ENCODE peak calls at places on chromosome 19, in eight cellular contexts. One of them, this sample, is unnamed.

GRCh38 chr19:16419671-16420394 is 51.9 kb downstream of the EPS15L1 start:
- DNase-seq in activated CD4-positive, alpha-beta memory T cell treated with anti-CD3 and anti-CD28 coated beads, Interleukin-2, amount 10 ng/mL, durations not matched to agents 7 days and 5 days: no peak
- DNase-seq in COR-L47: no peak
- DNase-seq in stimulated activated CD8-positive, alpha-beta memory T cell treated with anti-CD3 and anti-CD28 coated beads, Interleukin-12 subunit alpha, Interleukin-12 subunit beta, amount 100 ng/mL, for 4 hours: no peak
- DNase-seq in NCI-H1105 treated with DMSO at 0.1 percent for 48 hours: no peak
- DNase-seq in SK-N-MC: no peak
- DNase-seq in nucleus accumbens: no peak
- DNase-seq in stimulated activated CD4-positive, alpha-beta T cell treated with anti-CD3 and anti-CD28 coated beads, Interleukin-1b, Interleukin-23, amount 100 ng/mL, for 4 hours: no peak
- DNase-seq in this sample: no peak

GRCh38 chr19:46775642-46776258 is 12.6 kb downstream of the SLC1A5 start:
- DNase-seq in activated CD4-positive, alpha-beta memory T cell treated with anti-CD3 and anti-CD28 coated beads, Interleukin-2, amount 10 ng/mL, durations not matched to agents 7 days and 5 days: no peak
- DNase-seq in COR-L47: no peak
- DNase-seq in stimulated activated CD8-positive, alpha-beta memory T cell treated with anti-CD3 and anti-CD28 coated beads, Interleukin-12 subunit alpha, Interleukin-12 subunit beta, amount 100 ng/mL, for 4 hours: no peak
- DNase-seq in NCI-H1105 treated with DMSO at 0.1 percent for 48 hours: no peak
- DNase-seq in SK-N-MC: no peak
- DNase-seq in nucleus accumbens: no peak
- DNase-seq in stimulated activated CD4-positive, alpha-beta T cell treated with anti-CD3 and anti-CD28 coated beads, Interleukin-1b, Interleukin-23, amount 100 ng/mL, for 4 hours: no peak
- DNase-seq in this sample: no peak

GRCh38 chr19:31706131-31706530 is 356.9 kb upstream of the TSHZ3 start:
- DNase-seq in activated CD4-positive, alpha-beta memory T cell treated with anti-CD3 and anti-CD28 coated beads, Interleukin-2, amount 10 ng/mL, durations not matched to agents 7 days and 5 days: no peak
- DNase-seq in COR-L47: no peak
- DNase-seq in stimulated activated CD8-positive, alpha-beta memory T cell treated with anti-CD3 and anti-CD28 coated beads, Interleukin-12 subunit alpha, Interleukin-12 subunit beta, amount 100 ng/mL, for 4 hours: no peak
- DNase-seq in NCI-H1105 treated with DMSO at 0.1 percent for 48 hours: no peak
- DNase-seq in SK-N-MC: no peak
- DNase-seq in nucleus accumbens: no peak
- DNase-seq in stimulated activated CD4-positive, alpha-beta T cell treated with anti-CD3 and anti-CD28 coated beads, Interleukin-1b, Interleukin-23, amount 100 ng/mL, for 4 hours: no peak
- DNase-seq in this sample: no peak

GRCh38 chr19:17718988-17719711 is at the start of gene MAP1S:
- DNase-seq in activated CD4-positive, alpha-beta memory T cell treated with anti-CD3 and anti-CD28 coated beads, Interleukin-2, amount 10 ng/mL, durations not matched to agents 7 days and 5 days: peak
- DNase-seq in COR-L47: peak
- DNase-seq in stimulated activated CD8-positive, alpha-beta memory T cell treated with anti-CD3 and anti-CD28 coated beads, Interleukin-12 subunit alpha, Interleukin-12 subunit beta, amount 100 ng/mL, for 4 hours: peak
- DNase-seq in NCI-H1105 treated with DMSO at 0.1 percent for 48 hours: peak
- DNase-seq in SK-N-MC: no peak
- DNase-seq in nucleus accumbens: peak
- DNase-seq in stimulated activated CD4-positive, alpha-beta T cell treated with anti-CD3 and anti-CD28 coated beads, Interleukin-1b, Interleukin-23, amount 100 ng/mL, for 4 hours: peak
- DNase-seq in this sample: peak

GRCh38 chr19:46346821-46347571 is at the start of gene PPP5C:
- DNase-seq in activated CD4-positive, alpha-beta memory T cell treated with anti-CD3 and anti-CD28 coated beads, Interleukin-2, amount 10 ng/mL, durations not matched to agents 7 days and 5 days: peak
- DNase-seq in COR-L47: peak
- DNase-seq in stimulated activated CD8-positive, alpha-beta memory T cell treated with anti-CD3 and anti-CD28 coated beads, Interleukin-12 subunit alpha, Interleukin-12 subunit beta, amount 100 ng/mL, for 4 hours: peak
- DNase-seq in NCI-H1105 treated with DMSO at 0.1 percent for 48 hours: peak
- DNase-seq in SK-N-MC: no peak
- DNase-seq in nucleus accumbens: peak
- DNase-seq in stimulated activated CD4-positive, alpha-beta T cell treated with anti-CD3 and anti-CD28 coated beads, Interleukin-1b, Interleukin-23, amount 100 ng/mL, for 4 hours: peak
- DNase-seq in this sample: peak

GRCh38 chr19:20926796-20927195 is 3.7 kb downstream of the ZNF85 start:
- DNase-seq in activated CD4-positive, alpha-beta memory T cell treated with anti-CD3 and anti-CD28 coated beads, Interleukin-2, amount 10 ng/mL, durations not matched to agents 7 days and 5 days: no peak
- DNase-seq in COR-L47: no peak
- DNase-seq in stimulated activated CD8-positive, alpha-beta memory T cell treated with anti-CD3 and anti-CD28 coated beads, Interleukin-12 subunit alpha, Interleukin-12 subunit beta, amount 100 ng/mL, for 4 hours: no peak
- DNase-seq in NCI-H1105 treated with DMSO at 0.1 percent for 48 hours: no peak
- DNase-seq in SK-N-MC: no peak
- DNase-seq in nucleus accumbens: no peak
- DNase-seq in stimulated activated CD4-positive, alpha-beta T cell treated with anti-CD3 and anti-CD28 coated beads, Interleukin-1b, Interleukin-23, amount 100 ng/mL, for 4 hours: no peak
- DNase-seq in this sample: no peak

GRCh38 chr19:58554494-58555368 is at the start of gene CHMP2A:
- DNase-seq in activated CD4-positive, alpha-beta memory T cell treated with anti-CD3 and anti-CD28 coated beads, Interleukin-2, amount 10 ng/mL, durations not matched to agents 7 days and 5 days: peak
- DNase-seq in COR-L47: no peak
- DNase-seq in stimulated activated CD8-positive, alpha-beta memory T cell treated with anti-CD3 and anti-CD28 coated beads, Interleukin-12 subunit alpha, Interleukin-12 subunit beta, amount 100 ng/mL, for 4 hours: peak
- DNase-seq in NCI-H1105 treated with DMSO at 0.1 percent for 48 hours: no peak
- DNase-seq in SK-N-MC: peak
- DNase-seq in nucleus accumbens: no peak
- DNase-seq in stimulated activated CD4-positive, alpha-beta T cell treated with anti-CD3 and anti-CD28 coated beads, Interleukin-1b, Interleukin-23, amount 100 ng/mL, for 4 hours: peak
- DNase-seq in this sample: peak

GRCh38 chr19:30171795-30172642 is 200.2 kb upstream of the ZNF536 start:
- DNase-seq in activated CD4-positive, alpha-beta memory T cell treated with anti-CD3 and anti-CD28 coated beads, Interleukin-2, amount 10 ng/mL, durations not matched to agents 7 days and 5 days: no peak
- DNase-seq in COR-L47: no peak
- DNase-seq in stimulated activated CD8-positive, alpha-beta memory T cell treated with anti-CD3 and anti-CD28 coated beads, Interleukin-12 subunit alpha, Interleukin-12 subunit beta, amount 100 ng/mL, for 4 hours: no peak
- DNase-seq in NCI-H1105 treated with DMSO at 0.1 percent for 48 hours: no peak
- DNase-seq in SK-N-MC: no peak
- DNase-seq in nucleus accumbens: no peak
- DNase-seq in stimulated activated CD4-positive, alpha-beta T cell treated with anti-CD3 and anti-CD28 coated beads, Interleukin-1b, Interleukin-23, amount 100 ng/mL, for 4 hours: no peak
- DNase-seq in this sample: no peak

GRCh38 chr19:19078801-19079200 is 15.0 kb downstream of the SLC25A42 start:
- DNase-seq in activated CD4-positive, alpha-beta memory T cell treated with anti-CD3 and anti-CD28 coated beads, Interleukin-2, amount 10 ng/mL, durations not matched to agents 7 days and 5 days: no peak
- DNase-seq in COR-L47: no peak
- DNase-seq in stimulated activated CD8-positive, alpha-beta memory T cell treated with anti-CD3 and anti-CD28 coated beads, Interleukin-12 subunit alpha, Interleukin-12 subunit beta, amount 100 ng/mL, for 4 hours: no peak
- DNase-seq in NCI-H1105 treated with DMSO at 0.1 percent for 48 hours: no peak
- DNase-seq in SK-N-MC: no peak
- DNase-seq in nucleus accumbens: no peak
- DNase-seq in stimulated activated CD4-positive, alpha-beta T cell treated with anti-CD3 and anti-CD28 coated beads, Interleukin-1b, Interleukin-23, amount 100 ng/mL, for 4 hours: no peak
- DNase-seq in this sample: no peak

This sample was measured in activated B cell treated with CpG ODN at 0.5 μM for 24 hours.